ENCODE peak calls at places on chromosome X, in eight cellular contexts. One of them, this sample, is unnamed. For H3K27me3, the result is how much of the 10 kb centered on the place peaks cover.

GRCh38 chrX:65894138-65894537 is 145.7 kb downstream of the VSIG4 start:
- DNase-seq in bronchial epithelial cell: peak
- DNase-seq in thyroid gland: no peak
- DNase-seq in testis: no peak
- DNase-seq in SJSA1: no peak
- DNase-seq in CD8-positive, alpha-beta T cell: no peak
- DNase-seq in GM06990: peak
- DNase-seq in pancreas: no peak
- DNase-seq in this sample: no peak

GRCh38 chrX:26889574-26889973 is 573.6 kb downstream of the PPP4R3C start:
- DNase-seq in SJSA1: no peak
- DNase-seq in thyroid gland: no peak
- DNase-seq in testis: no peak
- DNase-seq in pancreas: no peak
- DNase-seq in bronchial epithelial cell: no peak
- DNase-seq in CD8-positive, alpha-beta T cell: no peak
- DNase-seq in GM06990: no peak
- DNase-seq in this sample: no peak

GRCh38 chrX:53481093-53481492 is 46.9 kb upstream of the HSD17B10 start:
- DNase-seq in CD8-positive, alpha-beta T cell: peak
- DNase-seq in GM06990: no peak
- DNase-seq in bronchial epithelial cell: no peak
- DNase-seq in thyroid gland: no peak
- DNase-seq in SJSA1: no peak
- DNase-seq in testis: no peak
- DNase-seq in pancreas: no peak
- DNase-seq in this sample: no peak

GRCh38 chrX:54230440-54231148 is 47.5 kb upstream of the FAM120C start:
- DNase-seq in thyroid gland: no peak
- DNase-seq in testis: no peak
- DNase-seq in SJSA1: no peak
- DNase-seq in bronchial epithelial cell: no peak
- DNase-seq in pancreas: no peak
- DNase-seq in CD8-positive, alpha-beta T cell: no peak
- DNase-seq in GM06990: no peak
- DNase-seq in this sample: no peak

GRCh38 chrX:25941087-25941486 is 197.1 kb upstream of the MAGEB18 start:
- DNase-seq in GM06990: no peak
- DNase-seq in pancreas: no peak
- DNase-seq in testis: no peak
- DNase-seq in thyroid gland: no peak
- DNase-seq in SJSA1: no peak
- DNase-seq in CD8-positive, alpha-beta T cell: no peak
- DNase-seq in bronchial epithelial cell: peak
- DNase-seq in this sample: no peak

GRCh38 chrX:122188751-122189150 is 995.3 kb upstream of the GRIA3 start:
- DNase-seq in bronchial epithelial cell: peak
- DNase-seq in CD8-positive, alpha-beta T cell: no peak
- DNase-seq in GM06990: no peak
- DNase-seq in pancreas: no peak
- DNase-seq in thyroid gland: no peak
- DNase-seq in testis: no peak
- DNase-seq in SJSA1: no peak
- DNase-seq in this sample: no peak

GRCh38 chrX:112877771-112878173 is 37.1 kb upstream of the AMOT start:
- DNase-seq in testis: no peak
- DNase-seq in thyroid gland: no peak
- DNase-seq in SJSA1: no peak
- DNase-seq in pancreas: no peak
- DNase-seq in CD8-positive, alpha-beta T cell: no peak
- DNase-seq in bronchial epithelial cell: no peak
- DNase-seq in GM06990: peak
- DNase-seq in this sample: no peak

GRCh38 chrX:10926906-10927305 is 184.2 kb upstream of the HCCS start:
- DNase-seq in SJSA1: no peak
- DNase-seq in pancreas: no peak
- DNase-seq in thyroid gland: no peak
- DNase-seq in bronchial epithelial cell: no peak
- DNase-seq in CD8-positive, alpha-beta T cell: no peak
- DNase-seq in GM06990: no peak
- DNase-seq in testis: no peak
- DNase-seq in this sample: no peak

GRCh38 chrX:145817666-145818521 is at the start of gene SLITRK2:
- DNase-seq in GM06990: no peak
- DNase-seq in SJSA1: no peak
- DNase-seq in CD8-positive, alpha-beta T cell: no peak
- DNase-seq in pancreas: peak
- DNase-seq in bronchial epithelial cell: no peak
- DNase-seq in thyroid gland: no peak
- DNase-seq in testis: peak
- DNase-seq in this sample: no peak

GRCh38 chrX:21479695-21480280 is 105.6 kb downstream of the CNKSR2 start:
- DNase-seq in testis: no peak
- DNase-seq in GM06990: peak
- DNase-seq in SJSA1: no peak
- DNase-seq in thyroid gland: no peak
- DNase-seq in bronchial epithelial cell: peak
- DNase-seq in pancreas: no peak
- DNase-seq in CD8-positive, alpha-beta T cell: no peak
- DNase-seq in this sample: peak

DNA sequence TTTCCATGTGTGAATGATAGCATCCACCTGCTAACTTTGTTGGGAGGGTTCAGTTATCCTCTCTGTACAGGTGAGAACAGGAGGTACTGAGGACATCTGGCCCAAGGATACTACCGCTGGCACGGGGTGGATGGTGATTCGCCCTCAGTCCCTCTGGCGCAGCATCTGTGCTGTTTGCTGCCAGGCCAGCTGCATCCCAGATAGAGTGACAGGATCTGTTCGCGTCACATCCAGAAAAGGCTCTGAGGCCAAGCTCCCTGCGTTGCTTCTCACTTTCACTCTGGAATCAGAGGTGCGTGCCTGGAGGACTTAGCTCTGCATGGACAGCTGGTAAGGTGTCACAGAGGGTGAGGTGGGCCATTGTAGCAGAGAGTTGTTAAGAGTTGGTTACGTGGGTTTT is 95.4 kb downstream of the TBL1X start:
- DNase-seq in bronchial epithelial cell: no peak
- DNase-seq in thyroid gland: no peak
- DNase-seq in pancreas: no peak
- DNase-seq in GM06990: no peak
- DNase-seq in SJSA1: no peak
- DNase-seq in testis: no peak
- DNase-seq in CD8-positive, alpha-beta T cell: no peak
- DNase-seq in this sample: no peak
- H3K27me3 ChIP-seq in bronchial epithelial cell: under half
- H3K27me3 ChIP-seq in thyroid gland: under half
- H3K27me3 ChIP-seq in pancreas: under half
- H3K27me3 ChIP-seq in GM06990: under half
- H3K27me3 ChIP-seq in SJSA1: under half
- H3K27me3 ChIP-seq in testis: under half
- H3K27me3 ChIP-seq in CD8-positive, alpha-beta T cell: under half
- H3K27me3 ChIP-seq in this sample: under half

DNA sequence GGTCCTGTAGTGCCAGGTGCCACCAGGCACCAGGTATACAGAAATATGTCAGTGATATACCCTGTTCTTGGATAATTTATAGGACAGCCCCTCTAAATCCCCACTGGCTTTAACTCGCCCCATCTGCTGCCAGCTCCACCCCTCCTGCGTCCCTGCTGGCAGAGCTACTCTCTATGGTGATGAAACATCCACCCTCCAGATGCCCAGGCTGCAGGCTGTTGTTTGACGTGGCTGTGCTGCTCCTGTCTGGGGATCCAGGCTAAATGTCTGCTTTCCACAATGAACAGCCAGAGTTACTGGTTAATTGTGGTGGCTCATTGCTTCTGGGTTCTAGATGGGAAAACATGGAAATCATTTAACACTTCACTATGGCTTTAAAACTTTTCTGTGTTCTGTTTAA is 12.9 kb downstream of the NHSL2 start:
- DNase-seq in testis: no peak
- DNase-seq in CD8-positive, alpha-beta T cell: no peak
- DNase-seq in thyroid gland: no peak
- DNase-seq in bronchial epithelial cell: no peak
- DNase-seq in SJSA1: no peak
- DNase-seq in GM06990: no peak
- DNase-seq in pancreas: no peak
- DNase-seq in this sample: no peak
- H3K27me3 ChIP-seq in testis: under half
- H3K27me3 ChIP-seq in CD8-positive, alpha-beta T cell: under half
- H3K27me3 ChIP-seq in thyroid gland: under half
- H3K27me3 ChIP-seq in bronchial epithelial cell: under half
- H3K27me3 ChIP-seq in SJSA1: under half
- H3K27me3 ChIP-seq in GM06990: under half
- H3K27me3 ChIP-seq in pancreas: under half
- H3K27me3 ChIP-seq in this sample: under half

DNA sequence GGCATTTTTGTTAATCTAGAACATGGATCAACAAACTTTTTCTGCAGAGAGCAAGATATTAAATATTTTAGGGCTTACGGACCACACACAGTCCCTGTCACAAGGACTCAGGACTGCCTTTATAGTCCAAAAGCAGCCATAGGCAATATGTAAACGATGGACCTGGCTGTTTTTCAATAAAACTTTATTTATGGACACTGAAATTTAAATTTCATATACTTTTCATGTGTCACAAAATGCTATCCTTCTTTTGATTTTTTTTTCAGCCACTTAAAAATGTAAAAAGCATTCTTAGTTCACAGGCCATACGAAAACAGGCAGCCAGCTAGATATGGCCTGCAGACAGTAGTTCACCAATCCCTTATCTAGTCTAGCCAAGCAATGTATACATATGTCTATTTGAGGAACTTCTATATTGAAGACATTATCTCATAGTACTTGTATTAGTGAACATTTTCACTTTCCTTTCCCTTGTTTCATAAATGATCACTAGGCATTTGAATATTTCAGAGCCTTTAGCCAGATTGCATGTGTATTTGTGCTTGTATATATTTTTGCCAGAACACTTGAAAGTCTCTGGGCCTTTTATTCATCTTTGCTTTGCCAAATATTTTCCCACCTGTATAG is 350.9 kb downstream of the RPA4 start:
- DNase-seq in testis: no peak
- DNase-seq in thyroid gland: no peak
- DNase-seq in GM06990: peak
- DNase-seq in SJSA1: no peak
- DNase-seq in pancreas: no peak
- DNase-seq in CD8-positive, alpha-beta T cell: no peak
- DNase-seq in bronchial epithelial cell: no peak
- DNase-seq in this sample: no peak
- H3K27me3 ChIP-seq in testis: under half
- H3K27me3 ChIP-seq in thyroid gland: under half
- H3K27me3 ChIP-seq in GM06990: under half
- H3K27me3 ChIP-seq in SJSA1: under half
- H3K27me3 ChIP-seq in pancreas: under half
- H3K27me3 ChIP-seq in CD8-positive, alpha-beta T cell: under half
- H3K27me3 ChIP-seq in bronchial epithelial cell: under half
- H3K27me3 ChIP-seq in this sample: under half

DNA sequence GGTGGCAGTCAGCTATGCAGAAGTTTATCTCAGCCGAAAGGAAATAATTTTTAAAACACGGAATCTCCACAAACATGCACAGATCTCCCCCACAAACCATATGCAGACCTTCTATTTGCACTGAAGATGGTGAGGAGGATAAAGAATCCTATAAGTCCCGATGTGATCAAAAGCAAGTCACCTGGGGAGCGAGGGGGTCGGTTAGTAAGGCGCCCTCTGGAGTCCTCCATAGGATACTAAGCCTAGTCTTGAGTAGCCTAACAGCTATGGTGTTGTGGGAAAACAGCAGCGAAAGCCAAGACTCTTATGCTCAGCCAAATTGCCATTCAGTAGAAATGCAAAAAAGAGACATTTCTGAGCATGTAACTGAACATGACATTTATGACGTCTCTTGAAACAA is 210.9 kb downstream of the FRMPD4 start:
- DNase-seq in bronchial epithelial cell: no peak
- DNase-seq in testis: no peak
- DNase-seq in pancreas: no peak
- DNase-seq in SJSA1: no peak
- DNase-seq in GM06990: no peak
- DNase-seq in CD8-positive, alpha-beta T cell: no peak
- DNase-seq in thyroid gland: no peak
- DNase-seq in this sample: no peak
- H3K27me3 ChIP-seq in bronchial epithelial cell: under half
- H3K27me3 ChIP-seq in testis: under half
- H3K27me3 ChIP-seq in pancreas: under half
- H3K27me3 ChIP-seq in SJSA1: under half
- H3K27me3 ChIP-seq in GM06990: under half
- H3K27me3 ChIP-seq in CD8-positive, alpha-beta T cell: under half
- H3K27me3 ChIP-seq in thyroid gland: under half
- H3K27me3 ChIP-seq in this sample: under half

DNA sequence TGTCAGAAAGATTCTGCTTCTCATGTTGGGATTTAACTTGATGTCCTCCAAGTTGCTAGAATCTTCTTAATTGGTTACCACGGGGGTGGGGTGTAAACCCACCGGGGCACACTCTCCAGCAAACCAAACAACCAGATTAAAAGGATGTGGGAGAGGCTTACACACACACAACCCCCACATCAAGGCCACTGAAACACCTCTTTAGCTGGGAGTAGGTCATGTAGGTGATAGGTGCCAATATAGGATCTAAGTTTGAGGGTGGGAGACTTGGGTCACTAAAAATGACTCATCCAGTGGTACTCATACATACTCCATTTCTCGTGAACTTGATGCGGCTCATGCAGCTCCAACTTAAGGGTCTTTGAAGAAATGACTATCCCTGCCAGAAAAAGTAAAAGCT is 20.6 kb upstream of the CD40LG start:
- DNase-seq in pancreas: no peak
- DNase-seq in bronchial epithelial cell: no peak
- DNase-seq in SJSA1: no peak
- DNase-seq in GM06990: no peak
- DNase-seq in CD8-positive, alpha-beta T cell: peak
- DNase-seq in testis: no peak
- DNase-seq in thyroid gland: no peak
- DNase-seq in this sample: no peak
- H3K27me3 ChIP-seq in pancreas: under half
- H3K27me3 ChIP-seq in bronchial epithelial cell: under half
- H3K27me3 ChIP-seq in SJSA1: under half
- H3K27me3 ChIP-seq in GM06990: under half
- H3K27me3 ChIP-seq in CD8-positive, alpha-beta T cell: under half
- H3K27me3 ChIP-seq in testis: under half
- H3K27me3 ChIP-seq in thyroid gland: under half
- H3K27me3 ChIP-seq in this sample: under half

GRCh38 chrX:131067216-131067615 is 9.1 kb downstream of the ARHGAP36 start:
- DNase-seq in bronchial epithelial cell: no peak
- DNase-seq in SJSA1: no peak
- DNase-seq in CD8-positive, alpha-beta T cell: no peak
- DNase-seq in GM06990: no peak
- DNase-seq in thyroid gland: no peak
- DNase-seq in testis: no peak
- DNase-seq in pancreas: no peak
- DNase-seq in this sample: no peak
- H3K27me3 ChIP-seq in bronchial epithelial cell: under half
- H3K27me3 ChIP-seq in SJSA1: under half
- H3K27me3 ChIP-seq in CD8-positive, alpha-beta T cell: under half
- H3K27me3 ChIP-seq in GM06990: under half
- H3K27me3 ChIP-seq in thyroid gland: under half
- H3K27me3 ChIP-seq in testis: under half
- H3K27me3 ChIP-seq in pancreas: under half
- H3K27me3 ChIP-seq in this sample: under half

This sample was measured in AG04450.